ENCODE peak calls at places on chromosomes 1 and 21, in six cellular contexts. A, W, H, Z, B and F are unnamed samples.

GRCh38 chr21:41302976-41303375 is 13.6 kb upstream of the FAM3B start:
- DNase-seq in Z (no peak), A (no peak), B (no peak), H (no peak), W (no peak), F (no peak)

GRCh38 chr1:202189919-202190715 is 3.5 kb upstream of the LGR6 start:
- DNase-seq in Z (peak; percentile 6), W (no peak), B (no peak), A (no peak), H (no peak), F (no peak)

GRCh38 chr21:21463456-21463855 is 465.2 kb downstream of the NCAM2 start:
- DNase-seq in B (no peak), A (no peak), H (no peak), W (no peak), Z (no peak), F (no peak)

GRCh38 chr1:115456441-115456961 is 118.5 kb upstream of the NGF start:
- DNase-seq in Z (peak; percentile 67), H (no peak), B (peak; percentile 20), A (no peak), W (no peak), F (no peak)

GRCh38 chr21:15051652-15052554 is 12.9 kb downstream of the NRIP1 start:
- DNase-seq in Z (peak; percentile 47), A (no peak), B (peak; percentile 10), W (no peak), H (no peak), F (no peak)

GRCh38 chr1:188941986-188942385 is 1535.7 kb downstream of the BRINP3 start:
- DNase-seq in Z (no peak), B (no peak), A (no peak), H (no peak), W (no peak), F (no peak)

GRCh38 chr1:101235696-101236545 is 898 bp upstream of the S1PR1 start:
- DNase-seq in W (peak; percentile 35), A (peak; percentile 69), Z (peak; percentile 37), H (no peak), B (peak; percentile 20), F (no peak)

GRCh38 chr1:41776896-41777431 is 141.8 kb downstream of the HIVEP3 start:
- DNase-seq in Z (no peak), W (peak; percentile 34), B (no peak), A (no peak), H (no peak), F (no peak)

GRCh38 chr1:170885551-170885950 is 49.8 kb upstream of the MROH9 start:
- DNase-seq in H (no peak), B (no peak), A (no peak), W (no peak), Z (no peak), F (no peak)

GRCh38 chr1:103170608-103171007 is 62.3 kb upstream of the COL11A1 start:
- DNase-seq in Z (peak; percentile 34), H (no peak), B (no peak), W (no peak), A (no peak), F (no peak)

GRCh38 chr21:44734026-44734745 is 22.8 kb upstream of the TSPEAR start:
- DNase-seq in B (no peak), Z (no peak), W (no peak), A (no peak), H (no peak), F (no peak)

GRCh38 chr21:32240708-32241433 is 38.0 kb downstream of the MIS18A start:
- DNase-seq in H (no peak), Z (peak; percentile 54), A (no peak), B (no peak), W (no peak), F (no peak)

GRCh38 chr21:32770514-32771133 is 931 bp downstream of the PAXBP1 start:
- DNase-seq in W (no peak), B (peak; percentile 8), A (no peak), H (no peak), Z (peak; percentile 8), F (no peak)

GRCh38 chr21:44946254-44947041 is 6.6 kb downstream of the SLX9 start:
- DNase-seq in W (no peak), Z (no peak), A (peak; percentile 44), B (no peak), H (no peak), F (no peak)

GRCh38 chr1:160121388-160121787 is 5.8 kb downstream of the ATP1A2 start:
- DNase-seq in B (no peak), Z (no peak), A (no peak), W (no peak), H (no peak), F (no peak)

GRCh38 chr1:41486053-41486891 is 1.8 kb upstream of the EDN2 start:
- DNase-seq in A (peak; percentile 20), H (no peak), W (no peak), Z (peak; percentile 59), B (no peak), F (no peak)

GRCh38 chr1:201734776-201735175 is 94.2 kb upstream of the IPO9 start:
- DNase-seq in A (no peak), Z (no peak), H (no peak), W (no peak), B (no peak), F (no peak)

GRCh38 chr1:923131-923990 is at the start of gene SAMD11:
- DNase-seq in B (peak; percentile 50), W (peak; percentile 86), H (peak; percentile 68), Z (peak; percentile 76), A (peak; percentile 90), F (no peak)

GRCh38 chr1:34057347-34057746 is 107.7 kb downstream of the CSMD2 start:
- DNase-seq in W (no peak), A (no peak), H (no peak), Z (no peak), B (no peak), F (peak; percentile 59)

GRCh38 chr1:52944566-52944965 is 17.5 kb downstream of the SCP2 start:
- DNase-seq in A (no peak), W (no peak), B (no peak), Z (no peak), H (no peak), F (no peak)

GRCh38 chr1:159171688-159172501 is 480 bp downstream of the CADM3 start:
- DNase-seq in A (peak; percentile 54), W (peak; percentile 11), Z (no peak), H (no peak), B (peak; percentile 13), F (no peak)

GRCh38 chr1:223135176-223135575 is 7.9 kb downstream of the TLR5 start:
- DNase-seq in W (peak; percentile 49), A (no peak), B (peak; percentile 80), H (no peak), Z (peak; percentile 69), F (no peak)

GRCh38 chr1:62241357-62242131 is 46.9 kb downstream of the L1TD1 start:
- DNase-seq in H (no peak), Z (no peak), W (peak; percentile 47), B (no peak), A (no peak), F (no peak)

GRCh38 chr1:219329606-219330005 is 155.9 kb downstream of the LYPLAL1 start:
- DNase-seq in A (no peak), W (no peak), B (no peak), H (no peak), Z (peak; percentile 82), F (no peak)

GRCh38 chr21:43025636-43026180 is 49.9 kb downstream of the CBS start:
- DNase-seq in B (no peak), H (no peak), W (no peak), Z (peak; percentile 85), A (no peak), F (no peak)

GRCh38 chr1:203272633-203273205 is 32.6 kb upstream of the BTG2 start:
- DNase-seq in B (no peak), H (no peak), A (no peak), W (no peak), Z (no peak), F (no peak)
- H3K27ac ChIP-seq in B (peak overlapping the region; percentile 55), H (peak overlapping the region; percentile 79), A (peak overlapping the region; percentile 48), W (peak overlapping the region; percentile 69), Z (no peak overlapping the region), F (no peak overlapping the region)

DNA sequence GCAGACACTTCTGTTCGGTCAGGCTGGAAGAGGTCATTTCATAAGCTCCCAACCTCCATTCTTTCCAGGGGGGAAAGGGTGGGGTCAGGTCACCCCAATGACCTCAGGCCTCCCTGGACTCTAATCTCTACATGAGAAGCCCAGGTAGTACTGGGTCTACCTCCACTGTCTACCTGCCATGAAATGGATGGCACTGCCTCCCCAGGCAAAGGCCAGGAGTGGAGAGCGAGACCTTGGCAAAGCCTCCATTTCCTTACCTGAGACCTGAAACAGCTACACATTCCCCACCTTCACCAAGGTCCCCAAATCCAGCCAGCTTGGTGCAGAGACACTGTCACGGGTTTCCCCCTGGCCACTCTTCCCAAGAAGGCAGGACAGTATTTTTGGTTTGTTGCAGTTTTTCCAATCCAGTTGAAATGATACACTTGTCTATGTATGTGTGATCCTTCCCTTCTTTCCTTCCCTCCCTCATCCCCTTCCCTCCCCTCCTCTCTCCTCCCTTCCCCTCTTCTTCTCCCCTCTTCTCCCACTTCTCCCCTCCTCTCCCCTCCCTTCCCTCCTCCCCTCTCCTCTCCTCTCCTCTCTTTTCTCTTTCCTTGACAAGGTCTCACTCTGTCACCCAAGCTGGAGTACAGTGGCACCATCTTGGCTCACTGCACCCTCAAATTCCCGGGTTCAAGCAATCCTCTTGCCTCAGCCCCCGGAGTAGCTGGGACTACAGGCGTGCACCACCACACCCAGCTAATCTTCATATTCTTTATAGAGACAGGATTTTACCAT is 16.1 kb downstream of the BTG2 start:
- DNase-seq in H (no peak), B (no peak), A (no peak), W (no peak), Z (no peak), F (no peak)
- H3K27ac ChIP-seq in H (peak overlapping the region; percentile 40), B (peak overlapping the region; percentile 64), A (peak overlapping the region; percentile 93), W (peak overlapping the region; percentile 51), Z (no peak overlapping the region), F (no peak overlapping the region)

DNA sequence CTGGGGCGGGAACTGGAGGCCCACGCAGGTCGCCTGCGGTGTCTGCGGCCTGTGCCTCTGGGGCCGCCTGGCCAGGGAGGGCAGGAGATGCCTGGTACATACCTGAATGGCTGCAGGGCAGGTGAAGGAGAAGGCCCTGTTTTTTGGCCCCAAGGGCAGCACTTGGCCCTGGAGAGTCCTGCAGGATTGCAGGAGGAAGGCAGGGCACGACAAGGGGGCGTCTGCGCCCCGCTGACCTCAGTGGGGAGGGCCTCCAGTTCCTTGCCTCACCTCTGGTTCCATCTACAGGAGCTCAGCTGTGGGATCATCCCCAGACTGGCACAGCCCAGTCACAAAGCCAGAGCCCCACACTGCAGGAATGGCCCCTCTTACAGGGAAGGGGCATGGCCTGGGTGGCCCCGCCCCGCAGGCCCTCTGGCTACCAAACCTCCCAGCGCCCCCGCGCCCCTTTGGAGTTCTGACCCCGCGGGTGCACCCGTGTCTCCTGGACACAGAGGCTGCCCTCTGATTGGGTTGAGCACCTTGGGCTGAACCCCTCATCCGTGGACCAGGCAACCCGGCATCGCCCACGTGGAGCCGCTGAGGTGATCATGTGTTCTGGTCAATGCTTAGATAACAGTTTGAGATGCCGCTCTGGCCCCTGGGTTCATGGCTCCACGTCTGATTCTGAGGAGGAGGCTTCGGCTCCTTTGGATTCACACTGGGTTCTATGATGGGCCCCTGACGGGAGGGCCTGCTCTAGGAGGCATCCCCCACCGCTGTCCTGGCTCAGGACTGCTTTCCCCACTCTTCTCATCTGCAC is 1.3 kb upstream of the PEX10 start:
- DNase-seq in A (peak; percentile 60), W (peak; percentile 21), B (no peak), Z (no peak), H (no peak), F (peak; percentile 68)
- H3K27ac ChIP-seq in A (no peak overlapping the region), W (no peak overlapping the region), B (peak overlapping the region; percentile 82), Z (no peak overlapping the region), H (peak overlapping the region; percentile 76), F (no peak overlapping the region)

DNA sequence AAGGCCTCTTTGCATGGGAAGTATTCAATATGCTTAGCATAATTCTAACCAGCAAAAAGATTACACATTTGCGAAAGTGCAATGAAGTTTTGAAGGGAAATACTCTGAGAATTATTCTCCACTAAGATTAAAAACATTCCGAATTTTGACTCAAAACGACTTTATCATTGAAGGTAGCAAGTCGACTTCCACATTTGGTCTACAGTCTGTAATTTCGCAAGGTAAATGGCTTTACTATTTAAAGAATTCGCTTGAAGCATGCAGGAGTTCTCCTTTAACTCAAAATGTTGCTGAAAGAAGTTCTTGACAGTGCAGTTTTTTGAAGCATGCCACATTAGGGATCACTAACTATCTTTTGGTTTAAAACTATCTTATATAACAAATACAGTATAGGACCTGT is 161.0 kb upstream of the HP1BP3 start:
- DNase-seq in A (no peak), W (no peak), H (no peak), Z (no peak), B (no peak), F (no peak)
- H3K27ac ChIP-seq in A (no peak overlapping the region), W (no peak overlapping the region), H (no peak overlapping the region), Z (no peak overlapping the region), B (no peak overlapping the region), F (no peak overlapping the region)